ENCODE peak calls at places on chromosomes 4 and X, in nine cellular contexts. H, A, J, B, W, S, E, N and P are unnamed samples.

GRCh38 chrX:141320801-141321200 is 78.5 kb upstream of the SPANXC start:
- DNase-seq in H (no peak), A (no peak), J (no peak), B (no peak), W (no peak), S (no peak), E (no peak), N (no peak), P (no peak)

GRCh38 chrX:110806145-110806544 is 10.5 kb upstream of the CHRDL1 start:
- DNase-seq in H (no peak), A (no peak), J (no peak), B (no peak), W (peak; percentile 71), S (no peak), E (peak; percentile 78), N (no peak), P (no peak)

GRCh38 chr4:13527983-13528822 is 16.1 kb downstream of the NKX3-2 start:
- DNase-seq in H (peak; percentile 68), A (no peak), J (no peak), B (no peak), W (no peak), S (no peak), E (no peak), N (no peak), P (no peak)

GRCh38 chrX:139881572-139881971 is 51.3 kb downstream of the ATP11C start:
- DNase-seq in H (no peak), A (no peak), J (no peak), B (no peak), W (peak; percentile 45), S (no peak), E (peak; percentile 65), N (no peak), P (no peak)

GRCh38 chr4:74733760-74734159 is 60.6 kb downstream of the BTC start:
- DNase-seq in H (no peak), A (no peak), J (no peak), B (no peak), W (no peak), S (no peak), E (no peak), N (no peak), P (no peak)

GRCh38 chr4:180560896-180561295 is 1682.3 kb upstream of the TENM3 start:
- DNase-seq in H (no peak), A (no peak), J (no peak), B (no peak), W (peak; percentile 61), S (no peak), E (no peak), N (no peak), P (peak; percentile 51)

GRCh38 chr4:98113005-98113404 is 30.3 kb downstream of the STPG2 start:
- DNase-seq in H (no peak), A (no peak), J (no peak), B (peak; percentile 6), W (peak; percentile 33), S (no peak), E (peak; percentile 28), N (peak; percentile 69), P (no peak)

GRCh38 chr4:5168891-5169290 is 117.6 kb downstream of the STK32B start:
- DNase-seq in H (no peak), A (no peak), J (no peak), B (no peak), W (no peak), S (no peak), E (no peak), N (no peak), P (no peak)

GRCh38 chr4:131054489-131055019 is 1958.6 kb downstream of the C4orf33 start:
- DNase-seq in H (no peak), A (no peak), J (no peak), B (peak; percentile 18), W (no peak), S (no peak), E (no peak), N (peak; percentile 15), P (no peak)

GRCh38 chr4:120801171-120801758 is 121.3 kb downstream of the PRDM5 start:
- DNase-seq in H (peak; percentile 64), A (no peak), J (peak; percentile 26), B (no peak), W (peak; percentile 60), S (no peak), E (peak; percentile 70), N (no peak), P (peak; percentile 21)

GRCh38 chrX:21374994-21375794 is 976 bp downstream of the CNKSR2 start:
- DNase-seq in H (no peak), A (no peak), J (no peak), B (no peak), W (no peak), S (no peak), E (no peak), N (peak; percentile 28), P (no peak)

GRCh38 chr4:77880784-77881183 is 18.2 kb downstream of the MRPL1 start:
- DNase-seq in H (no peak), A (no peak), J (no peak), B (no peak), W (no peak), S (no peak), E (no peak), N (no peak), P (no peak)

GRCh38 chr4:82583897-82584604 is 22.3 kb upstream of the TMEM150C start:
- DNase-seq in H (no peak), A (no peak), J (no peak), B (no peak), W (no peak), S (no peak), E (no peak), N (no peak), P (no peak)
- TF ChIP-seq CTCF in H (no peak), A (no peak), J (no peak), B (no peak), W (no peak), S (no peak), E (no peak), N (no peak), P (no peak)

DNA sequence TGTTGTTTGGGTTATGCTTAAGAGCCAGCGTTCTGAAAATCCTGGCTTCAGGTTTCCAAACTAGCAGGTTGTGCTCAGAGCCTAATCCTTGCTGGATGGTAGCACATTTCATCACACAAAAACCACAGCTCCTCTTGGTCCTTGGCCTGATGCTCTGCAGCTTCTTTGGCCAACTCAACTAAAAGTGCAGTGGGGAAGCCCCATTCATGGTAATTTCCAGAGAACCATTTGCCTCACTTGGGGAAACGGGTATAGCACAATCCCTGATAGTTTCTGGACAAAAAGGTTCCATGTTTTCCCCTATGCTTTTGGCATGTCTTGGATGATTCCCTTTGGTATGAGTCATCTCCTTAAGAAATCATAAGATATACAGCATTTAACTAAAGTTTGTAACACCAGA is 78.7 kb downstream of the SYNPO2 start:
- DNase-seq in H (peak; percentile 62), A (no peak), J (no peak), B (no peak), W (peak; percentile 69), S (no peak), E (peak; percentile 56), N (no peak), P (no peak)
- H3K4me3 ChIP-seq in H (no peak overlapping the region), A (no peak overlapping the region), J (no peak overlapping the region), B (no peak overlapping the region), W (no peak overlapping the region), S (no peak overlapping the region), E (no peak overlapping the region), N (no peak overlapping the region), P (no peak overlapping the region)

GRCh38 chr4:129468624-129469023 is 372.7 kb downstream of the C4orf33 start:
- DNase-seq in H (no peak), A (no peak), J (no peak), B (no peak), W (no peak), S (no peak), E (no peak), N (no peak), P (no peak)
- TF ChIP-seq CTCF in H (no peak), A (no peak), J (no peak), B (no peak), W (no peak), S (no peak), E (no peak), N (no peak), P (no peak)

DNA sequence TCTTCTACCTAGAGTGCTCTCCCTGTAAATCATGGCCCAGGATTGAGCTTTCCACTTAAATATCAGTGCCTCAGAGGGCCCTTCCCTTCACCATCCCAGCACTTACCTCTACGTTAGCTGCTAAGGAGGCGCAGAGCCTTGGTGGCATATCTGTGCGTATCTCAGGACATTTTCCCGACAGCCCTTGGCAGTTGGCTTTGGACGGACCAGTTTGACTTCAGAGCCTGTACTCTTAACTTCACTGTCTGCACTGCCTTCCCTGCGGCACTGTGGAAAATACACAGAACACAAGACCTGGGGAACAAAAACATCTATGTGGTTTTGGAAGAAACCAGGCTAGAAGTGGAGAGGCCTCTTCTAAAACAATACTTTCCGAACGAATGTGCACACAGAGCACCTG is 2.4 kb downstream of the TADA2B start:
- DNase-seq in H (no peak), A (no peak), J (no peak), B (no peak), W (no peak), S (no peak), E (no peak), N (no peak), P (no peak)
- H3K4me3 ChIP-seq in H (no peak overlapping the region), A (no peak overlapping the region), J (no peak overlapping the region), B (no peak overlapping the region), W (no peak overlapping the region), S (peak overlapping the region; percentile 93), E (peak overlapping the region; percentile 27), N (no peak overlapping the region), P (no peak overlapping the region)

GRCh38 chrX:50100188-50100587 is 100.6 kb downstream of the AKAP4 start:
- DNase-seq in H (no peak), A (no peak), J (no peak), B (no peak), W (no peak), S (no peak), E (no peak), N (peak; percentile 23), P (no peak)
- TF ChIP-seq CTCF in H (no peak), A (no peak), J (peak; percentile 33), B (peak; percentile 20), W (peak; percentile 10), S (peak; percentile 17), E (peak; percentile 23), N (peak; percentile 48), P (peak; percentile 27)

GRCh38 chr4:663046-663437 is 11.0 kb downstream of the ATP5ME start:
- DNase-seq in H (no peak), A (peak; percentile 2), J (no peak), B (no peak), W (no peak), S (no peak), E (no peak), N (no peak), P (no peak)

GRCh38 chr4:664713-665231 is 9.3 kb downstream of the ATP5ME start:
- DNase-seq in H (peak; percentile 58), A (no peak), J (peak; percentile 11), B (no peak), W (no peak), S (no peak), E (no peak), N (no peak), P (no peak)

GRCh38 chr4:661856-662761 is 12.0 kb downstream of the ATP5ME start:
- DNase-seq in H (peak; percentile 65), A (peak; percentile 2), J (no peak), B (no peak), W (no peak), S (no peak), E (no peak), N (no peak), P (no peak)

GRCh38 chr4:665381-665750 is 8.7 kb downstream of the ATP5ME start:
- DNase-seq in H (peak; percentile 64), A (no peak), J (no peak), B (no peak), W (no peak), S (no peak), E (no peak), N (no peak), P (no peak)

GRCh38 chr4:663438-664428 is 10.3 kb downstream of the ATP5ME start:
- DNase-seq in H (peak; percentile 73), A (no peak), J (peak; percentile 59), B (no peak), W (no peak), S (peak; percentile 89), E (no peak), N (peak; percentile 83), P (no peak)
- H3K4me3 ChIP-seq in H (peak overlapping the region; percentile 39), A (peak overlapping the region; percentile 44), J (peak overlapping the region; percentile 69), B (no peak overlapping the region), W (peak overlapping the region; percentile 39), S (peak overlapping the region; percentile 78), E (no peak overlapping the region), N (peak overlapping the region; percentile 63), P (peak overlapping the region; percentile 72)